ENCODE peak calls at places on chromosomes 6 and 20, in four cellular contexts. J is activated naive CD4-positive, alpha-beta T cell; Y is activated T-helper 1 cell treated with anti-CD3 and anti-CD28 coated beads, Interleukin-12 subunit alpha, Interleukin-12 subunit beta, Interleukin-2, Interleukin-4 antibody, amounts not matched to agents 30 ng/mL and 10 ng/mL and 1 ng/mL, durations not matched to agents 14 hours and 24 hours and 36 hours; H is NCI-H510A treated with DMSO at 0.1 percent for 48 hours. L is an unnamed sample.

GRCh38 chr6:117444600-117444999 is 18.9 kb upstream of the ROS1 start:
- DNase-seq in J (no peak), Y (no peak), H (no peak), L (no peak)

GRCh38 chr6:64516393-64516792 is 880.8 kb downstream of the PHF3 start:
- DNase-seq in H (no peak), J (no peak), Y (no peak), L (no peak)

GRCh38 chr20:48298851-48299484 is 513.7 kb upstream of the SULF2 start:
- DNase-seq in J (no peak), H (no peak), Y (no peak), L (peak)

GRCh38 chr20:9235518-9235917 is 166.6 kb downstream of the PLCB4 start:
- DNase-seq in J (no peak), Y (no peak), H (no peak), L (peak)

GRCh38 chr6:33181141-33181540 is 11.1 kb downstream of the COL11A2 start:
- DNase-seq in H (no peak), J (no peak), Y (no peak), L (no peak)

GRCh38 chr20:16011519-16011918 is 561.7 kb downstream of the KIF16B start:
- DNase-seq in H (no peak), Y (no peak), J (no peak), L (no peak)

GRCh38 chr6:115667478-115667996 is 393.2 kb downstream of the FRK start:
- DNase-seq in H (no peak), Y (no peak), J (no peak), L (no peak)

GRCh38 chr20:54355631-54356280 is 119.6 kb upstream of the DOK5 start:
- DNase-seq in J (no peak), Y (no peak), H (no peak), L (no peak)

GRCh38 chr20:34922654-34923381 is 32.8 kb downstream of the GSS start:
- DNase-seq in J (no peak), Y (no peak), H (no peak), L (no peak)

GRCh38 chr6:127851197-127851596 is 49.7 kb downstream of the THEMIS start:
- DNase-seq in Y (no peak), J (no peak), H (no peak), L (no peak)

GRCh38 chr20:45189067-45189611 is 14.4 kb downstream of the PI3 start:
- DNase-seq in H (no peak), J (no peak), Y (no peak), L (no peak)

GRCh38 chr6:139060332-139060731 is 31.8 kb downstream of the ABRACL start:
- DNase-seq in H (no peak), J (no peak), Y (no peak), L (no peak)

GRCh38 chr6:45898941-45899682 is 116.5 kb downstream of the CLIC5 start:
- DNase-seq in J (no peak), H (no peak), Y (no peak), L (no peak)

GRCh38 chr6:119858901-119859300 is 509.3 kb upstream of the MAN1A1 start:
- DNase-seq in J (no peak), H (no peak), Y (no peak), L (no peak)

GRCh38 chr6:139590206-139590605 is 215.8 kb upstream of the CITED2 start:
- DNase-seq in Y (no peak), J (no peak), H (no peak), L (no peak)

GRCh38 chr6:107110200-107110599 is 5.1 kb downstream of the BEND3 start:
- DNase-seq in Y (no peak), J (no peak), H (no peak), L (no peak)

GRCh38 chr6:117597755-117598154 is 4.6 kb downstream of the GOPC start:
- DNase-seq in H (no peak), Y (no peak), J (no peak), L (no peak)

GRCh38 chr6:2157441-2158127 is 87.8 kb downstream of the GMDS start:
- DNase-seq in H (no peak), Y (no peak), J (no peak), L (peak)

GRCh38 chr20:50292324-50293243 is 102.0 kb downstream of the CEBPB start:
- DNase-seq in J (no peak), H (no peak), Y (no peak), L (peak)

GRCh38 chr6:35494161-35494563 is 2.7 kb downstream of the TEAD3 start:
- DNase-seq in H (peak), J (no peak), Y (no peak), L (peak)

GRCh38 chr6:7617954-7618764 is 28.2 kb downstream of the SNRNP48 start:
- DNase-seq in Y (no peak), J (no peak), H (no peak), L (no peak)

GRCh38 chr6:148525453-148525852 is 182.8 kb downstream of the SASH1 start:
- DNase-seq in Y (no peak), H (no peak), J (no peak), L (no peak)

GRCh38 chr20:49457444-49457843 is 25.0 kb downstream of the KCNB1 start:
- DNase-seq in Y (no peak), H (no peak), J (no peak), L (no peak)

GRCh38 chr6:14454467-14454763 is 336.8 kb downstream of the CD83 start:
- DNase-seq in H (peak), Y (peak), J (no peak), L (no peak)

GRCh38 chr6:125722886-125723285 is 26.5 kb upstream of the HEY2 start:
- DNase-seq in Y (no peak), H (no peak), J (no peak), L (no peak)

GRCh38 chr6:142377112-142377848 is 75.5 kb downstream of the ADGRG6 start:
- DNase-seq in J (no peak), H (peak), Y (no peak), L (peak)

GRCh38 chr6:122778961-122779671 is 400 bp upstream of the FABP7 start:
- DNase-seq in Y (no peak), J (no peak), H (no peak), L (no peak)

GRCh38 chr6:129686941-129687627 is 22.9 kb downstream of the ARHGAP18 start:
- DNase-seq in J (no peak), Y (peak), H (no peak), L (no peak)

GRCh38 chr6:138765896-138766487 is 7.6 kb upstream of the CCDC28A start:
- DNase-seq in J (no peak), Y (no peak), H (peak), L (peak)

GRCh38 chr6:3351105-3351676 is 92.4 kb downstream of the PSMG4 start:
- DNase-seq in Y (no peak), H (peak), J (no peak), L (peak)

GRCh38 chr6:148465654-148466053 is 123.0 kb downstream of the SASH1 start:
- DNase-seq in J (no peak), Y (no peak), H (no peak), L (no peak)

GRCh38 chr20:24950128-24950835 is 1.2 kb downstream of the CST7 start:
- DNase-seq in J (no peak), H (no peak), Y (no peak), L (no peak)